ENCODE peak calls at places on chromosome 3, in eight cellular contexts. Y, F, M, V, I, U, R and W are unnamed samples.

GRCh38 chr3:158839966-158840365 is 38.1 kb downstream of the MFSD1 start:
- DNase-seq in Y (no peak), F (no peak), M (no peak), V (no peak), I (no peak), U (peak; percentile 39), R (no peak), W (no peak)

GRCh38 chr3:150545419-150546225 is 674 bp downstream of the SERP1 start:
- DNase-seq in Y (no peak), F (peak; percentile 30), M (peak; percentile 40), V (no peak), I (peak; percentile 5), U (peak; percentile 11), R (peak; percentile 15), W (peak; percentile 71)

GRCh38 chr3:12796171-12797123 is at the start of gene CAND2:
- DNase-seq in Y (no peak), F (peak; percentile 51), M (no peak), V (peak; percentile 37), I (peak; percentile 30), U (peak; percentile 75), R (peak; percentile 52), W (peak; percentile 73)

GRCh38 chr3:72120039-72120438 is 335.1 kb upstream of the PROK2 start:
- DNase-seq in Y (no peak), F (no peak), M (no peak), V (no peak), I (no peak), U (no peak), R (no peak), W (no peak)

GRCh38 chr3:146827836-146828235 is 222.7 kb upstream of the PLSCR5 start:
- DNase-seq in Y (no peak), F (no peak), M (no peak), V (no peak), I (no peak), U (no peak), R (no peak), W (no peak)

GRCh38 chr3:94482686-94483085 is 419.8 kb downstream of the NSUN3 start:
- DNase-seq in Y (no peak), F (no peak), M (no peak), V (no peak), I (no peak), U (no peak), R (no peak), W (no peak)

GRCh38 chr3:83500422-83500821 is 1458.4 kb upstream of the CADM2 start:
- DNase-seq in Y (no peak), F (no peak), M (peak; percentile 58), V (no peak), I (peak; percentile 8), U (no peak), R (peak; percentile 20), W (no peak)

GRCh38 chr3:24684506-24685023 is 189.9 kb upstream of the THRB start:
- DNase-seq in Y (no peak), F (no peak), M (no peak), V (no peak), I (no peak), U (no peak), R (no peak), W (no peak)

GRCh38 chr3:194739498-194740284 is 54.0 kb downstream of the FAM43A start:
- DNase-seq in Y (no peak), F (peak; percentile 77), M (peak; percentile 39), V (no peak), I (peak; percentile 16), U (no peak), R (peak; percentile 35), W (no peak)

GRCh38 chr3:194265505-194265892 is 85.6 kb downstream of the CPN2 start:
- DNase-seq in Y (no peak), F (peak; percentile 99), M (peak; percentile 72), V (peak; percentile 93), I (peak; percentile 99), U (peak; percentile 28), R (peak; percentile 99), W (no peak)

GRCh38 chr3:186973702-186974101 is 43.4 kb downstream of the ST6GAL1 start:
- DNase-seq in Y (no peak), F (no peak), M (no peak), V (no peak), I (no peak), U (no peak), R (no peak), W (no peak)

GRCh38 chr3:186976802-186977201 is 46.5 kb downstream of the ST6GAL1 start:
- DNase-seq in Y (no peak), F (no peak), M (no peak), V (no peak), I (peak; percentile 9), U (no peak), R (no peak), W (no peak)

GRCh38 chr3:186978712-186979111 is 48.4 kb downstream of the ST6GAL1 start:
- DNase-seq in Y (no peak), F (no peak), M (no peak), V (no peak), I (no peak), U (no peak), R (no peak), W (no peak)

GRCh38 chr3:186974824-186975281 is 44.5 kb downstream of the ST6GAL1 start:
- DNase-seq in Y (no peak), F (no peak), M (no peak), V (no peak), I (no peak), U (no peak), R (no peak), W (no peak)

DNA sequence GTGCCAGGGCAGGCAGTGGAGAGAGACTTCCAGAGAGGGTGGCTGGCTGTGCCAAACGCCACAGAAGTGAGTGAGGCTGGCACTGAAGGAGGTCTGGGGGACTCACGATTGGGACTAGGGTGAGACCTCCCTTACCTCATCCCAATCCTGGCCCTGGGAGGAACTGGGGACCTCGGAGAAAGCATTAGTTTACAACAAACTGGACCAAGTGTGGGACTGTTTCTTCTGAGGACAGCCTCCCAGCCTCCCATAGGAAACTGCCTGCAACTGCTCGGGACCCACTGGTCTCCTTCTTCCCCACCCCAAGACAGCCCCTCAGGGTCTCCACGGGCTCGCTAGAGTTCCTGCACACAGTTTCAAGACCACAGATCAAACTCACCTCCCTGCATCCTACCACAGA is 45.4 kb downstream of the ST6GAL1 start:
- DNase-seq in Y (no peak), F (no peak), M (no peak), V (no peak), I (no peak), U (no peak), R (no peak), W (no peak)
- H3K4me1 ChIP-seq in Y (no peaks in the 10 kb centered on the region), F (peaks cover 8% of the 10 kb centered on the region), M (peaks cover 9% of the 10 kb centered on the region), V (no peaks in the 10 kb centered on the region), I (no peaks in the 10 kb centered on the region), U (peaks cover 9% of the 10 kb centered on the region), R (no peaks in the 10 kb centered on the region), W (peaks cover 12% of the 10 kb centered on the region)

DNA sequence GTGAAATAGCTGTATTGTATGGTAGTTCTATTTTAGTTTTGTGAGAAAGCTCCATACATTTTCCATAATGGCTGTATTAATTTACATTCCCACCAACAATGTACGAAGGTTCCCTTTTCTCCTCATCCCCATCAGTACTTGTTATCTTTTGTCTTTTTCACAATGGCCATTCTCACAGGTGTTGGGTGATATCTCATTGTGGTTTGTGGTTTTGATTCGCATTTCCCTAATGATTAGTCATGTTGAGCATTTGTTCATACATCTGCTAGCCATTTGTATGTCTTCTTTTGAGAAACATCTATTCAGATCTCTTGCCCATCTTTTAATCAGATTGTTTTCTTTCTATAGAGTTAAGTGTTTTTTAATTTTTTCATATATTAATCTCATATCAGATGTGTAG is 931.9 kb downstream of the IGSF11 start:
- DNase-seq in Y (no peak), F (no peak), M (peak; percentile 83), V (peak; percentile 11), I (peak; percentile 32), U (no peak), R (peak; percentile 41), W (no peak)
- H3K4me2 ChIP-seq in Y (no peak overlapping the region), F (no peak overlapping the region), M (peak overlapping the region; percentile 49), V (no peak overlapping the region), I (no peak overlapping the region), U (no peak overlapping the region), R (no peak overlapping the region), W (no peak overlapping the region)

DNA sequence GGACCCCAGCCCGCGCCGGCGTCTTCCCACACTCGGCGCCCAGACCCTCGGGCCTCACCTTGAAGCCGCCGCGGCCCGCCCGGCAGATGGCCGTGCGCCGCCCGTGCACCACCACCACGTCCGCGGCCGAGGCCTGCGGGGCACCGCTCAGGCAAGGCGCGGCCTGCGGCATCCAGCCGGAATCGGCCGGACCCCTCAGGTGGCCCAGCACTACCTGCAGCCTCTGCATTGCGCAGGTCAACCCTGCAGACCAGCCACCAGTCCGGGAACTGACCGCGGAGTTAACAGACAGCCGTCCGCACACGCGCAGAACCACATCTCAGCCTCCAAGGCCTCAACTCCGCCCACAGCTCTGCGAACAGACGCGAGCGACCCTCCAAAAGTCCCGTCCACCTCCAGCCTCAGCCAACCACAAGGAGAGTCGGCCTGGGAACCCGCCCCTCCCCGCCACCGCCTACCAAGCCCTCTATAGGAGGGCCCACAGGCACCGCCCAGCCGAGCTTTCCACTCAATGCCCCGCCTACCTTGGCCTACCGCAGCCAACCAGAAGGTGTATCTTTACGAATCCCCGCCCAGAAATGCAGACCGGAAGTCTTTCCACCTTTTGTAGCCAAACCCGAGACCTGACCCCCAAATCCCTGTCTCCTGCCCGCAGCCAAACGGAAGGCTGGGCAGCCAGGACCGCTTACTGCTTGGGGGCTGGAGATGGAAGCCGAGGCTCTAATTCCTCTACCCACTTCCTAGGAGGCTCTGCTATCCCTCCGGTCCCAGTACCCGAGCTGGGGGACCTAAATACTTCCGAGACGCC is at the start of gene ACAA1:
- DNase-seq in Y (peak; percentile 97), F (peak; percentile 99), M (peak; percentile 99), V (peak; percentile 98), I (peak; percentile 97), U (peak; percentile 100), R (peak; percentile 99), W (peak; percentile 98)
- H3K4me1 ChIP-seq in Y (peaks cover 36% of the 10 kb centered on the region), F (peaks cover 24% of the 10 kb centered on the region), M (peaks cover 47% of the 10 kb centered on the region), V (peaks cover 13% of the 10 kb centered on the region), I (peaks cover 18% of the 10 kb centered on the region), U (peaks cover 14% of the 10 kb centered on the region), R (peaks cover 12% of the 10 kb centered on the region), W (peaks cover 29% of the 10 kb centered on the region)

GRCh38 chr3:111763968-111764367 is 95.1 kb upstream of the PHLDB2 start:
- DNase-seq in Y (no peak), F (no peak), M (no peak), V (peak; percentile 82), I (peak; percentile 76), U (no peak), R (peak; percentile 78), W (no peak)

GRCh38 chr3:111763101-111763500 is 96.0 kb upstream of the PHLDB2 start:
- DNase-seq in Y (no peak), F (no peak), M (peak; percentile 42), V (no peak), I (peak; percentile 73), U (no peak), R (peak; percentile 77), W (no peak)

GRCh38 chr3:111762535-111762934 is 96.5 kb upstream of the PHLDB2 start:
- DNase-seq in Y (no peak), F (no peak), M (no peak), V (peak; percentile 68), I (peak; percentile 86), U (no peak), R (peak; percentile 87), W (no peak)

GRCh38 chr3:111764645-111765091 is 94.4 kb upstream of the PHLDB2 start:
- DNase-seq in Y (no peak), F (no peak), M (peak; percentile 77), V (peak; percentile 59), I (peak; percentile 42), U (no peak), R (peak; percentile 50), W (no peak)

DNA sequence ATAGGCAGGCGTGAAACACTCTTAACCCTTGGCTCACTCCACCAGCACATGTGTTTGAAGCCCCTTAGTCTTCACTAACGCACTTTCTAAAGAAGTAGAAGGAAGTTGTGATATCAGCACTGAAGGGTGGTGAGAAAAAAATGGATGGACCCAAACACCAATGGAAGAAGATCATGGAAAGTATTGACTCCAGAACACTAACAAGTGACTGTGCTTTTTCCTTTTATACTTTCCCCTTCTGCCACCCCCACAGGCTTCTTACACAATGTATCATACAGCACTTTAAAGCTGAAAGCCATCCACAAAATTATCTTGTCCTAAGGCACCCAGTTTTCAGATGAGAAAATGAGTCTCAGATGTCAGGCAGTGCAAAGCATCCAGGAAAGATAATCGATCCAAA is 93.9 kb upstream of the PHLDB2 start:
- DNase-seq in Y (no peak), F (no peak), M (no peak), V (no peak), I (no peak), U (no peak), R (no peak), W (no peak)
- H3K4me2 ChIP-seq in Y (peak overlapping the region; percentile 61), F (no peak overlapping the region), M (peak overlapping the region; percentile 8), V (no peak overlapping the region), I (no peak overlapping the region), U (no peak overlapping the region), R (no peak overlapping the region), W (no peak overlapping the region)